ENCODE peak calls at places on chromosomes 12 and 14, in seven cellular contexts. One of them, this sample, is unnamed.

GRCh38 chr14:75383721-75384120 is 44.1 kb upstream of the JDP2 start:
- ATAC-seq in pancreas: peak
- ATAC-seq in GM23338: no peak
- ATAC-seq in stimulated activated naive B cell treated with anti-CD40 and anti-IgM and Interleukin-4, amounts not matched to agents 10 μg/mL and 1 μg/mL and 100 μg/mL, for 72 hours: no peak
- ATAC-seq in right lobe of liver: peak
- ATAC-seq in omental fat pad: no peak
- ATAC-seq in heart left ventricle: peak
- ATAC-seq in this sample: no peak

GRCh38 chr14:25943329-25943728 is 654.5 kb downstream of the NOVA1 start:
- ATAC-seq in pancreas: no peak
- ATAC-seq in GM23338: peak
- ATAC-seq in stimulated activated naive B cell treated with anti-CD40 and anti-IgM and Interleukin-4, amounts not matched to agents 10 μg/mL and 1 μg/mL and 100 μg/mL, for 72 hours: no peak
- ATAC-seq in right lobe of liver: no peak
- ATAC-seq in omental fat pad: no peak
- ATAC-seq in heart left ventricle: no peak
- ATAC-seq in this sample: no peak

GRCh38 chr12:11651785-11652184 is 2.3 kb downstream of the ETV6 start:
- ATAC-seq in pancreas: peak
- ATAC-seq in GM23338: no peak
- ATAC-seq in stimulated activated naive B cell treated with anti-CD40 and anti-IgM and Interleukin-4, amounts not matched to agents 10 μg/mL and 1 μg/mL and 100 μg/mL, for 72 hours: no peak
- ATAC-seq in right lobe of liver: no peak
- ATAC-seq in omental fat pad: no peak
- ATAC-seq in heart left ventricle: no peak
- ATAC-seq in this sample: no peak

GRCh38 chr14:77040059-77040308 is 11.5 kb upstream of the IRF2BPL start:
- ATAC-seq in pancreas: peak
- ATAC-seq in GM23338: peak
- ATAC-seq in stimulated activated naive B cell treated with anti-CD40 and anti-IgM and Interleukin-4, amounts not matched to agents 10 μg/mL and 1 μg/mL and 100 μg/mL, for 72 hours: peak
- ATAC-seq in right lobe of liver: peak
- ATAC-seq in omental fat pad: peak
- ATAC-seq in heart left ventricle: peak
- ATAC-seq in this sample: no peak

GRCh38 chr12:124524231-124524925 is 43.0 kb downstream of the NCOR2 start:
- ATAC-seq in pancreas: no peak
- ATAC-seq in GM23338: no peak
- ATAC-seq in stimulated activated naive B cell treated with anti-CD40 and anti-IgM and Interleukin-4, amounts not matched to agents 10 μg/mL and 1 μg/mL and 100 μg/mL, for 72 hours: no peak
- ATAC-seq in right lobe of liver: no peak
- ATAC-seq in omental fat pad: peak
- ATAC-seq in heart left ventricle: no peak
- ATAC-seq in this sample: no peak

GRCh38 chr14:22008766-22009165 is 335.1 kb upstream of the OR4E1 start:
- ATAC-seq in pancreas: no peak
- ATAC-seq in GM23338: no peak
- ATAC-seq in stimulated activated naive B cell treated with anti-CD40 and anti-IgM and Interleukin-4, amounts not matched to agents 10 μg/mL and 1 μg/mL and 100 μg/mL, for 72 hours: no peak
- ATAC-seq in right lobe of liver: no peak
- ATAC-seq in omental fat pad: no peak
- ATAC-seq in heart left ventricle: no peak
- ATAC-seq in this sample: no peak

GRCh38 chr12:57151741-57152407 is 4.5 kb upstream of the LRP1-AS start:
- ATAC-seq in pancreas: no peak
- ATAC-seq in GM23338: peak
- ATAC-seq in stimulated activated naive B cell treated with anti-CD40 and anti-IgM and Interleukin-4, amounts not matched to agents 10 μg/mL and 1 μg/mL and 100 μg/mL, for 72 hours: no peak
- ATAC-seq in right lobe of liver: no peak
- ATAC-seq in omental fat pad: peak
- ATAC-seq in heart left ventricle: peak
- ATAC-seq in this sample: peak

GRCh38 chr12:128388461-128388921 is 121.5 kb downstream of the TMEM132C start:
- ATAC-seq in pancreas: peak
- ATAC-seq in GM23338: no peak
- ATAC-seq in stimulated activated naive B cell treated with anti-CD40 and anti-IgM and Interleukin-4, amounts not matched to agents 10 μg/mL and 1 μg/mL and 100 μg/mL, for 72 hours: no peak
- ATAC-seq in right lobe of liver: no peak
- ATAC-seq in omental fat pad: peak
- ATAC-seq in heart left ventricle: peak
- ATAC-seq in this sample: peak

GRCh38 chr12:30985814-30986452 is 59.4 kb downstream of the TSPAN11 start:
- ATAC-seq in pancreas: peak
- ATAC-seq in GM23338: peak
- ATAC-seq in stimulated activated naive B cell treated with anti-CD40 and anti-IgM and Interleukin-4, amounts not matched to agents 10 μg/mL and 1 μg/mL and 100 μg/mL, for 72 hours: peak
- ATAC-seq in right lobe of liver: peak
- ATAC-seq in omental fat pad: no peak
- ATAC-seq in heart left ventricle: peak
- ATAC-seq in this sample: peak

GRCh38 chr14:105491366-105492006 is 440 bp downstream of the TEDC1 start:
- ATAC-seq in pancreas: no peak
- ATAC-seq in GM23338: peak
- ATAC-seq in stimulated activated naive B cell treated with anti-CD40 and anti-IgM and Interleukin-4, amounts not matched to agents 10 μg/mL and 1 μg/mL and 100 μg/mL, for 72 hours: peak
- ATAC-seq in right lobe of liver: peak
- ATAC-seq in omental fat pad: no peak
- ATAC-seq in heart left ventricle: peak
- ATAC-seq in this sample: no peak

GRCh38 chr12:96398422-96399080 is 1.7 kb downstream of the CDK17 start:
- ATAC-seq in pancreas: no peak
- ATAC-seq in GM23338: no peak
- ATAC-seq in stimulated activated naive B cell treated with anti-CD40 and anti-IgM and Interleukin-4, amounts not matched to agents 10 μg/mL and 1 μg/mL and 100 μg/mL, for 72 hours: peak
- ATAC-seq in right lobe of liver: peak
- ATAC-seq in omental fat pad: no peak
- ATAC-seq in heart left ventricle: peak
- ATAC-seq in this sample: no peak

GRCh38 chr14:89336338-89336737 is 80.7 kb downstream of the FOXN3 start:
- ATAC-seq in pancreas: no peak
- ATAC-seq in GM23338: peak
- ATAC-seq in stimulated activated naive B cell treated with anti-CD40 and anti-IgM and Interleukin-4, amounts not matched to agents 10 μg/mL and 1 μg/mL and 100 μg/mL, for 72 hours: peak
- ATAC-seq in right lobe of liver: no peak
- ATAC-seq in omental fat pad: no peak
- ATAC-seq in heart left ventricle: no peak
- ATAC-seq in this sample: no peak

GRCh38 chr14:96349286-96350075 is 13.7 kb downstream of the ATG2B start:
- ATAC-seq in pancreas: no peak
- ATAC-seq in GM23338: peak
- ATAC-seq in stimulated activated naive B cell treated with anti-CD40 and anti-IgM and Interleukin-4, amounts not matched to agents 10 μg/mL and 1 μg/mL and 100 μg/mL, for 72 hours: peak
- ATAC-seq in right lobe of liver: no peak
- ATAC-seq in omental fat pad: no peak
- ATAC-seq in heart left ventricle: no peak
- ATAC-seq in this sample: no peak

GRCh38 chr12:102407776-102408486 is 72.4 kb downstream of the IGF1 start:
- ATAC-seq in pancreas: no peak
- ATAC-seq in GM23338: no peak
- ATAC-seq in stimulated activated naive B cell treated with anti-CD40 and anti-IgM and Interleukin-4, amounts not matched to agents 10 μg/mL and 1 μg/mL and 100 μg/mL, for 72 hours: no peak
- ATAC-seq in right lobe of liver: peak
- ATAC-seq in omental fat pad: no peak
- ATAC-seq in heart left ventricle: no peak
- ATAC-seq in this sample: peak

GRCh38 chr14:91934554-91935285 is 12.8 kb downstream of the FBLN5 start:
- ATAC-seq in pancreas: peak
- ATAC-seq in GM23338: no peak
- ATAC-seq in stimulated activated naive B cell treated with anti-CD40 and anti-IgM and Interleukin-4, amounts not matched to agents 10 μg/mL and 1 μg/mL and 100 μg/mL, for 72 hours: no peak
- ATAC-seq in right lobe of liver: no peak
- ATAC-seq in omental fat pad: no peak
- ATAC-seq in heart left ventricle: peak
- ATAC-seq in this sample: peak

GRCh38 chr12:3973939-3974644 is 100.9 kb upstream of the PARP11 start:
- ATAC-seq in pancreas: peak
- ATAC-seq in GM23338: no peak
- ATAC-seq in stimulated activated naive B cell treated with anti-CD40 and anti-IgM and Interleukin-4, amounts not matched to agents 10 μg/mL and 1 μg/mL and 100 μg/mL, for 72 hours: peak
- ATAC-seq in right lobe of liver: no peak
- ATAC-seq in omental fat pad: no peak
- ATAC-seq in heart left ventricle: no peak
- ATAC-seq in this sample: no peak

GRCh38 chr12:123450636-123451035 is 7.3 kb upstream of the SNRNP35 start:
- ATAC-seq in pancreas: no peak
- ATAC-seq in GM23338: no peak
- ATAC-seq in stimulated activated naive B cell treated with anti-CD40 and anti-IgM and Interleukin-4, amounts not matched to agents 10 μg/mL and 1 μg/mL and 100 μg/mL, for 72 hours: no peak
- ATAC-seq in right lobe of liver: no peak
- ATAC-seq in omental fat pad: no peak
- ATAC-seq in heart left ventricle: no peak
- ATAC-seq in this sample: no peak

GRCh38 chr12:91613223-91613779 is 430.7 kb upstream of the DCN start:
- ATAC-seq in pancreas: no peak
- ATAC-seq in GM23338: no peak
- ATAC-seq in stimulated activated naive B cell treated with anti-CD40 and anti-IgM and Interleukin-4, amounts not matched to agents 10 μg/mL and 1 μg/mL and 100 μg/mL, for 72 hours: no peak
- ATAC-seq in right lobe of liver: no peak
- ATAC-seq in omental fat pad: no peak
- ATAC-seq in heart left ventricle: no peak
- ATAC-seq in this sample: no peak

GRCh38 chr12:27619308-27619707 is 76.9 kb upstream of the REP15 start:
- ATAC-seq in pancreas: peak
- ATAC-seq in GM23338: no peak
- ATAC-seq in stimulated activated naive B cell treated with anti-CD40 and anti-IgM and Interleukin-4, amounts not matched to agents 10 μg/mL and 1 μg/mL and 100 μg/mL, for 72 hours: no peak
- ATAC-seq in right lobe of liver: peak
- ATAC-seq in omental fat pad: peak
- ATAC-seq in heart left ventricle: peak
- ATAC-seq in this sample: peak

GRCh38 chr14:35337074-35337556 is 44.9 kb downstream of the PSMA6 start:
- ATAC-seq in pancreas: no peak
- ATAC-seq in GM23338: peak
- ATAC-seq in stimulated activated naive B cell treated with anti-CD40 and anti-IgM and Interleukin-4, amounts not matched to agents 10 μg/mL and 1 μg/mL and 100 μg/mL, for 72 hours: no peak
- ATAC-seq in right lobe of liver: no peak
- ATAC-seq in omental fat pad: no peak
- ATAC-seq in heart left ventricle: no peak
- ATAC-seq in this sample: no peak

GRCh38 chr12:120041386-120042231 is 52.6 kb downstream of the BICDL1 start:
- ATAC-seq in pancreas: peak
- ATAC-seq in GM23338: peak
- ATAC-seq in stimulated activated naive B cell treated with anti-CD40 and anti-IgM and Interleukin-4, amounts not matched to agents 10 μg/mL and 1 μg/mL and 100 μg/mL, for 72 hours: no peak
- ATAC-seq in right lobe of liver: peak
- ATAC-seq in omental fat pad: peak
- ATAC-seq in heart left ventricle: no peak
- ATAC-seq in this sample: no peak

GRCh38 chr12:23132357-23132756 is 507.4 kb downstream of the ETNK1 start:
- ATAC-seq in pancreas: no peak
- ATAC-seq in GM23338: no peak
- ATAC-seq in stimulated activated naive B cell treated with anti-CD40 and anti-IgM and Interleukin-4, amounts not matched to agents 10 μg/mL and 1 μg/mL and 100 μg/mL, for 72 hours: no peak
- ATAC-seq in right lobe of liver: no peak
- ATAC-seq in omental fat pad: no peak
- ATAC-seq in heart left ventricle: no peak
- ATAC-seq in this sample: no peak

GRCh38 chr14:94374749-94375148 is 13.7 kb downstream of the SERPINA1 start:
- ATAC-seq in pancreas: no peak
- ATAC-seq in GM23338: peak
- ATAC-seq in stimulated activated naive B cell treated with anti-CD40 and anti-IgM and Interleukin-4, amounts not matched to agents 10 μg/mL and 1 μg/mL and 100 μg/mL, for 72 hours: no peak
- ATAC-seq in right lobe of liver: no peak
- ATAC-seq in omental fat pad: no peak
- ATAC-seq in heart left ventricle: no peak
- ATAC-seq in this sample: no peak

GRCh38 chr14:103078420-103078749 is 5.6 kb upstream of the LBHD2 start:
- ATAC-seq in pancreas: peak
- ATAC-seq in GM23338: peak
- ATAC-seq in stimulated activated naive B cell treated with anti-CD40 and anti-IgM and Interleukin-4, amounts not matched to agents 10 μg/mL and 1 μg/mL and 100 μg/mL, for 72 hours: peak
- ATAC-seq in right lobe of liver: peak
- ATAC-seq in omental fat pad: no peak
- ATAC-seq in heart left ventricle: peak
- ATAC-seq in this sample: no peak

GRCh38 chr14:72236629-72237028 is 304.4 kb downstream of the RGS6 start:
- ATAC-seq in pancreas: no peak
- ATAC-seq in GM23338: no peak
- ATAC-seq in stimulated activated naive B cell treated with anti-CD40 and anti-IgM and Interleukin-4, amounts not matched to agents 10 μg/mL and 1 μg/mL and 100 μg/mL, for 72 hours: no peak
- ATAC-seq in right lobe of liver: no peak
- ATAC-seq in omental fat pad: no peak
- ATAC-seq in heart left ventricle: no peak
- ATAC-seq in this sample: no peak

GRCh38 chr14:88210426-88210825 is 112.6 kb downstream of the KCNK10 start:
- ATAC-seq in pancreas: no peak
- ATAC-seq in GM23338: no peak
- ATAC-seq in stimulated activated naive B cell treated with anti-CD40 and anti-IgM and Interleukin-4, amounts not matched to agents 10 μg/mL and 1 μg/mL and 100 μg/mL, for 72 hours: no peak
- ATAC-seq in right lobe of liver: no peak
- ATAC-seq in omental fat pad: no peak
- ATAC-seq in heart left ventricle: peak
- ATAC-seq in this sample: no peak

GRCh38 chr12:12563529-12563928 is 866 bp upstream of the DUSP16 start:
- ATAC-seq in pancreas: peak
- ATAC-seq in GM23338: no peak
- ATAC-seq in stimulated activated naive B cell treated with anti-CD40 and anti-IgM and Interleukin-4, amounts not matched to agents 10 μg/mL and 1 μg/mL and 100 μg/mL, for 72 hours: no peak
- ATAC-seq in right lobe of liver: no peak
- ATAC-seq in omental fat pad: no peak
- ATAC-seq in heart left ventricle: no peak
- ATAC-seq in this sample: no peak

GRCh38 chr12:111699-112591 is 45.4 kb downstream of the IQSEC3 start:
- ATAC-seq in pancreas: peak
- ATAC-seq in GM23338: no peak
- ATAC-seq in stimulated activated naive B cell treated with anti-CD40 and anti-IgM and Interleukin-4, amounts not matched to agents 10 μg/mL and 1 μg/mL and 100 μg/mL, for 72 hours: no peak
- ATAC-seq in right lobe of liver: peak
- ATAC-seq in omental fat pad: no peak
- ATAC-seq in heart left ventricle: no peak
- ATAC-seq in this sample: no peak

GRCh38 chr12:52826611-52827498 is 7.3 kb downstream of the KRT79 start:
- ATAC-seq in pancreas: no peak
- ATAC-seq in GM23338: peak
- ATAC-seq in stimulated activated naive B cell treated with anti-CD40 and anti-IgM and Interleukin-4, amounts not matched to agents 10 μg/mL and 1 μg/mL and 100 μg/mL, for 72 hours: no peak
- ATAC-seq in right lobe of liver: no peak
- ATAC-seq in omental fat pad: no peak
- ATAC-seq in heart left ventricle: no peak
- ATAC-seq in this sample: no peak

GRCh38 chr12:62922539-62922938 is 12.4 kb downstream of the PPM1H start:
- ATAC-seq in pancreas: no peak
- ATAC-seq in GM23338: no peak
- ATAC-seq in stimulated activated naive B cell treated with anti-CD40 and anti-IgM and Interleukin-4, amounts not matched to agents 10 μg/mL and 1 μg/mL and 100 μg/mL, for 72 hours: no peak
- ATAC-seq in right lobe of liver: no peak
- ATAC-seq in omental fat pad: no peak
- ATAC-seq in heart left ventricle: no peak
- ATAC-seq in this sample: no peak

This sample was measured in gastroesophageal sphincter.